ENCODE peak calls at places on chromosomes 16 and 17, in six cellular contexts. S is CD8-positive, alpha-beta T cell; X is GM23338; G is NCI-H1105 treated with DMSO at 0.1 percent for 48 hours; V is Calu3; A is bronchial epithelial cell. R is an unnamed sample.
A peak's percentile ranks its signal among the peaks of the same experiment; 100 is the strongest.

GRCh38 chr17:65360961-65361552 is 200.4 kb downstream of the AXIN2 start:
- DNase-seq in S (no peak), X (no peak), G (no peak), V (no peak), A (no peak), R (no peak)

GRCh38 chr17:57747221-57748017 is 2.3 kb upstream of the CCDC182 start:
- DNase-seq in S (no peak), X (peak; percentile 84), G (peak; percentile 87), V (peak; percentile 17), A (peak; percentile 59), R (peak; percentile 80)

GRCh38 chr17:82297280-82297803 is 20.1 kb downstream of the CD7 start:
- DNase-seq in S (peak; percentile 69), X (no peak), G (no peak), V (peak; percentile 57), A (peak; percentile 79), R (peak; percentile 77)

GRCh38 chr17:62668091-62668804 is 40.8 kb downstream of the MRC2 start:
- DNase-seq in S (no peak), X (no peak), G (no peak), V (no peak), A (peak; percentile 96), R (peak; percentile 57)

GRCh38 chr16:84561291-84561690 is 56.6 kb downstream of the COTL1 start:
- DNase-seq in S (no peak), X (peak; percentile 77), G (no peak), V (no peak), A (no peak), R (no peak)

GRCh38 chr17:64950871-64951270 is 31.6 kb upstream of the LRRC37A3 start:
- DNase-seq in S (no peak), X (no peak), G (no peak), V (no peak), A (no peak), R (no peak)

GRCh38 chr16:87635541-87636049 is 33.3 kb downstream of the JPH3 start:
- DNase-seq in S (peak; percentile 42), X (peak; percentile 61), G (peak; percentile 32), V (peak; percentile 84), A (peak; percentile 21), R (peak; percentile 89)

GRCh38 chr17:28570716-28571254 is 539 bp downstream of the PIGS start:
- DNase-seq in S (no peak), X (peak; percentile 71), G (peak; percentile 67), V (peak; percentile 17), A (no peak), R (peak; percentile 67)

GRCh38 chr17:80663783-80664206 is 119.2 kb downstream of the RPTOR start:
- DNase-seq in S (no peak), X (no peak), G (no peak), V (no peak), A (no peak), R (peak; percentile 43)

GRCh38 chr16:483351-484075 is 44.0 kb upstream of the CAPN15 start:
- DNase-seq in S (no peak), X (peak; percentile 54), G (no peak), V (no peak), A (no peak), R (no peak)

GRCh38 chr16:72876221-72876620 is 171.7 kb downstream of the ZFHX3 start:
- DNase-seq in S (no peak), X (no peak), G (no peak), V (no peak), A (no peak), R (peak; percentile 93)

GRCh38 chr17:57553525-57553924 is 191.6 kb downstream of the CCDC182 start:
- DNase-seq in S (no peak), X (no peak), G (no peak), V (no peak), A (no peak), R (no peak)

GRCh38 chr17:75647061-75647460 is 13.8 kb downstream of the SMIM5 start:
- DNase-seq in S (no peak), X (no peak), G (no peak), V (no peak), A (no peak), R (no peak)

GRCh38 chr16:787978-788398 is at the start of gene RPUSD1:
- DNase-seq in S (no peak), X (peak; percentile 57), G (no peak), V (no peak), A (no peak), R (no peak)

GRCh38 chr16:7746971-7747370 is 414.3 kb downstream of the RBFOX1 start:
- DNase-seq in S (no peak), X (no peak), G (no peak), V (no peak), A (no peak), R (no peak)

GRCh38 chr17:13597723-13598347 is 3.9 kb downstream of the HS3ST3A1 start:
- DNase-seq in S (no peak), X (peak; percentile 46), G (peak; percentile 64), V (peak; percentile 33), A (peak; percentile 49), R (peak; percentile 74)

GRCh38 chr16:83400234-83400633 is 407.5 kb upstream of the HSBP1 start:
- DNase-seq in S (no peak), X (peak; percentile 76), G (no peak), V (no peak), A (no peak), R (no peak)

GRCh38 chr16:27639588-27640276 is 89.8 kb downstream of the KATNIP start:
- DNase-seq in S (no peak), X (peak; percentile 85), G (peak; percentile 14), V (peak; percentile 48), A (peak; percentile 53), R (peak; percentile 64)

GRCh38 chr17:4710693-4711634 is 532 bp downstream of the ARRB2 start:
- DNase-seq in S (no peak), X (no peak), G (peak; percentile 18), V (no peak), A (no peak), R (peak; percentile 87)

GRCh38 chr16:53042235-53042645 is 10.5 kb downstream of the CHD9NB start:
- DNase-seq in S (no peak), X (peak; percentile 60), G (no peak), V (no peak), A (no peak), R (no peak)

GRCh38 chr16:990516-991291 is 9.1 kb downstream of the SOX8 start:
- DNase-seq in S (no peak), X (no peak), G (no peak), V (no peak), A (no peak), R (no peak)

GRCh38 chr16:53369921-53370320 is 64.3 kb upstream of the RBL2 start:
- DNase-seq in S (no peak), X (no peak), G (no peak), V (no peak), A (peak; percentile 61), R (peak; percentile 90)

GRCh38 chr17:7043195-7043543 is 723 bp downstream of the SLC16A11 start:
- DNase-seq in S (no peak), X (no peak), G (peak; percentile 10), V (no peak), A (no peak), R (no peak)

GRCh38 chr16:82633964-82634600 is 7.3 kb downstream of the CDH13 start:
- DNase-seq in S (no peak), X (no peak), G (peak; percentile 78), V (no peak), A (peak; percentile 84), R (no peak)

GRCh38 chr16:84942786-84943185 is 68.5 kb downstream of the ZDHHC7 start:
- DNase-seq in S (no peak), X (no peak), G (no peak), V (no peak), A (no peak), R (no peak)

GRCh38 chr16:188674-189073 is 8.4 kb downstream of the HBQ1 start:
- DNase-seq in S (no peak), X (peak; percentile 33), G (no peak), V (no peak), A (no peak), R (peak; percentile 15)

GRCh38 chr17:38747385-38748328 is 479 bp downstream of the PCGF2 start:
- DNase-seq in S (no peak), X (peak; percentile 55), G (no peak), V (peak; percentile 81), A (no peak), R (no peak)

GRCh38 chr16:54402270-54402669 is 115.7 kb upstream of the IRX3 start:
- DNase-seq in S (no peak), X (no peak), G (no peak), V (no peak), A (no peak), R (no peak)

GRCh38 chr17:39208893-39209292 is 8.8 kb downstream of the RPL19 start:
- DNase-seq in S (no peak), X (no peak), G (no peak), V (peak; percentile 73), A (no peak), R (peak; percentile 73)